ENCODE peak calls at places on chromosomes 5 and 9, in ten cellular contexts. W is choroid plexus epithelial cell; K is RPMI7951; C is stimulated activated CD8-positive, alpha-beta memory T cell treated with anti-CD3 and anti-CD28 coated beads, Interleukin-15, amount 100 ng/mL, for 1 hour; A is EH; N is NCI-H1417; D is T-helper 2 cell; U is ELF-1; Q is mesothelial cell of epicardium; F is SK-N-DZ. B is an unnamed sample.

GRCh38 chr9:131666029-131666428 is 73.8 kb downstream of the RAPGEF1 start:
- DNase-seq in W (no peak), K (no peak), C (no peak), A (no peak), N (no peak), D (no peak), U (no peak), Q (no peak), F (no peak), B (no peak)

GRCh38 chr9:129378241-129378661 is 200.2 kb upstream of the IER5L start:
- DNase-seq in W (no peak), K (no peak), C (no peak), A (no peak), N (no peak), D (no peak), U (no peak), Q (no peak), F (no peak), B (peak)

GRCh38 chr9:32906213-32906612 is 95.2 kb downstream of the APTX start:
- DNase-seq in W (no peak), K (no peak), C (no peak), A (no peak), N (no peak), D (no peak), U (no peak), Q (no peak), F (no peak), B (no peak)

GRCh38 chr5:90473321-90474234 is 993 bp downstream of the MBLAC2 start:
- DNase-seq in W (peak), K (peak), C (no peak), A (peak), N (peak), D (peak), U (peak), Q (no peak), F (peak), B (peak)

GRCh38 chr5:131254741-131255140 is 9.1 kb upstream of the CDC42SE2 start:
- DNase-seq in W (no peak), K (no peak), C (no peak), A (no peak), N (no peak), D (no peak), U (no peak), Q (no peak), F (no peak), B (no peak)

GRCh38 chr9:18606831-18607230 is 132.9 kb downstream of the ADAMTSL1 start:
- DNase-seq in W (peak), K (peak), C (no peak), A (peak), N (peak), D (no peak), U (peak), Q (no peak), F (no peak), B (no peak)

GRCh38 chr9:99722852-99723251 is 98.8 kb upstream of the NR4A3 start:
- DNase-seq in W (peak), K (no peak), C (no peak), A (no peak), N (no peak), D (no peak), U (no peak), Q (no peak), F (no peak), B (no peak)

GRCh38 chr5:171592741-171593140 is 173.3 kb downstream of the FGF18 start:
- DNase-seq in W (no peak), K (peak), C (no peak), A (no peak), N (no peak), D (no peak), U (no peak), Q (no peak), F (no peak), B (no peak)

GRCh38 chr5:132253008-132253441 is 4.5 kb upstream of the PDLIM4 start:
- DNase-seq in W (no peak), K (no peak), C (no peak), A (no peak), N (peak), D (no peak), U (no peak), Q (no peak), F (no peak), B (no peak)